ENCODE peak calls at places on chromosomes 1 and 21, in eight cellular contexts. K is stomach, V is right atrium auricular region, I is suprapubic skin, M is bronchial epithelial cell, O is ovary, S is astrocyte, L is adrenal gland. B is an unnamed sample.

GRCh38 chr1:16041200-16041599 is 2.4 kb upstream of the CLCNKB start:
- DNase-seq in K (no peak), M (no peak), S (no peak), I (no peak), L (no peak), V (no peak), O (no peak), B (no peak)

GRCh38 chr1:84853743-84854721 is 39.0 kb downstream of the LPAR3 start:
- DNase-seq in S (peak), I (no peak), L (no peak), V (no peak), K (no peak), M (peak), O (no peak), B (peak)

GRCh38 chr1:12477936-12478611 is 139.9 kb downstream of the DHRS3 start:
- DNase-seq in L (peak), S (peak), V (peak), O (peak), M (peak), K (peak), I (peak), B (peak)

GRCh38 chr1:228321895-228322294 is 84.7 kb downstream of the TRIM11 start:
- DNase-seq in M (no peak), S (no peak), I (no peak), V (no peak), K (no peak), L (no peak), O (no peak), B (no peak)

GRCh38 chr1:233113713-233114028 is 163.3 kb downstream of the NTPCR start:
- DNase-seq in K (no peak), M (no peak), S (no peak), I (no peak), O (no peak), V (no peak), L (no peak), B (no peak)

GRCh38 chr1:205346956-205347574 is 9.7 kb downstream of the KLHDC8A start:
- DNase-seq in O (no peak), V (no peak), S (peak), L (no peak), K (no peak), I (no peak), M (peak), B (no peak)

GRCh38 chr1:94068096-94068830 is 52.7 kb downstream of the ABCA4 start:
- DNase-seq in V (no peak), L (no peak), O (no peak), I (no peak), S (peak), K (no peak), M (peak), B (no peak)

GRCh38 chr1:234597894-234598293 is 12.1 kb downstream of the IRF2BP2 start:
- DNase-seq in I (no peak), L (peak), O (no peak), S (no peak), K (peak), M (no peak), V (peak), B (peak)

GRCh38 chr1:200409203-200409760 is 554 bp downstream of the ZNF281 start:
- DNase-seq in V (no peak), I (no peak), K (peak), L (peak), M (no peak), S (peak), O (peak), B (no peak)

GRCh38 chr1:40895601-40896000 is 33.4 kb upstream of the CITED4 start:
- DNase-seq in M (peak), K (no peak), I (no peak), O (no peak), V (no peak), S (no peak), L (no peak), B (no peak)

GRCh38 chr1:31773861-31774260 is 9.7 kb upstream of the ADGRB2 start:
- DNase-seq in K (no peak), S (no peak), M (no peak), V (no peak), I (no peak), O (no peak), L (no peak), B (no peak)

GRCh38 chr21:28943631-28944030 is 49.0 kb downstream of the LTN1 start:
- DNase-seq in I (no peak), O (no peak), K (no peak), V (no peak), M (peak), S (peak), L (no peak), B (peak)

GRCh38 chr21:41786521-41786987 is 19.7 kb upstream of the RIPK4 start:
- DNase-seq in O (no peak), S (peak), K (peak), I (no peak), L (no peak), V (no peak), M (peak), B (no peak)

GRCh38 chr1:193537266-193538003 is 351.0 kb upstream of the B3GALT2 start:
- DNase-seq in L (no peak), S (no peak), K (no peak), O (no peak), M (no peak), I (no peak), V (no peak), B (no peak)

GRCh38 chr1:218374972-218375371 is 29.8 kb downstream of the TGFB2 start:
- DNase-seq in M (peak), L (no peak), I (no peak), V (no peak), K (no peak), S (peak), O (no peak), B (peak)

GRCh38 chr21:33075596-33076195 is 5.8 kb downstream of the OLIG1 start:
- DNase-seq in V (no peak), M (no peak), K (no peak), O (no peak), I (no peak), L (no peak), S (no peak), B (no peak)

GRCh38 chr1:2525524-2525895 is 886 bp downstream of the PANK4 start:
- DNase-seq in K (no peak), I (no peak), V (no peak), S (no peak), M (no peak), L (no peak), O (no peak), B (no peak)

GRCh38 chr1:241499910-241500309 is 19.6 kb downstream of the FH start:
- DNase-seq in L (no peak), S (peak), M (peak), K (no peak), V (no peak), O (no peak), I (no peak), B (peak)

GRCh38 chr1:15454256-15454655 is 2.3 kb upstream of the CELA2A start:
- DNase-seq in S (peak), I (no peak), L (no peak), V (no peak), M (peak), K (peak), O (no peak), B (peak)

GRCh38 chr21:41521489-41522027 is 13.6 kb upstream of the TMPRSS2 start:
- DNase-seq in L (no peak), I (no peak), K (peak), O (no peak), M (no peak), S (no peak), V (no peak), B (no peak)

GRCh38 chr1:159584536-159584935 is 3.1 kb upstream of the APCS start:
- DNase-seq in M (no peak), I (no peak), S (no peak), O (no peak), V (no peak), L (no peak), K (no peak), B (no peak)

GRCh38 chr1:68149110-68149798 is 83.1 kb downstream of the WLS start:
- DNase-seq in V (no peak), M (no peak), K (no peak), S (peak), I (no peak), L (no peak), O (no peak), B (no peak)

GRCh38 chr21:16308269-16308668 is 578.5 kb downstream of the USP25 start:
- DNase-seq in S (peak), V (no peak), I (no peak), O (no peak), K (no peak), M (peak), L (no peak), B (peak)

GRCh38 chr21:16309250-16309971 is 579.6 kb downstream of the USP25 start:
- DNase-seq in O (no peak), V (no peak), L (no peak), I (no peak), S (peak), K (no peak), M (no peak), B (peak)

GRCh38 chr21:16305686-16306085 is 575.9 kb downstream of the USP25 start:
- DNase-seq in O (peak), K (no peak), M (no peak), L (no peak), I (no peak), S (peak), V (no peak), B (peak)

GRCh38 chr21:16304700-16305099 is 574.9 kb downstream of the USP25 start:
- DNase-seq in K (no peak), S (no peak), I (no peak), O (no peak), L (no peak), V (no peak), M (no peak), B (peak)

GRCh38 chr21:16307256-16307655 is 577.5 kb downstream of the USP25 start:
- DNase-seq in V (no peak), L (no peak), K (no peak), I (no peak), M (no peak), S (no peak), O (no peak), B (no peak)
- H3K4me3 ChIP-seq in V (no peak), L (no peak), K (no peak), I (peak), M (no peak), S (peak), O (peak), B (peak)

GRCh38 chr1:203025721-203026665 is at the start of gene PPFIA4:
- DNase-seq in O (peak), K (peak), L (peak), M (peak), S (peak), I (peak), V (peak), B (peak)
- TF ChIP-seq CTCF in O (no peak), K (no peak), L (no peak), M (no peak), S (no peak), I (no peak), V (no peak), B (peak)

DNA sequence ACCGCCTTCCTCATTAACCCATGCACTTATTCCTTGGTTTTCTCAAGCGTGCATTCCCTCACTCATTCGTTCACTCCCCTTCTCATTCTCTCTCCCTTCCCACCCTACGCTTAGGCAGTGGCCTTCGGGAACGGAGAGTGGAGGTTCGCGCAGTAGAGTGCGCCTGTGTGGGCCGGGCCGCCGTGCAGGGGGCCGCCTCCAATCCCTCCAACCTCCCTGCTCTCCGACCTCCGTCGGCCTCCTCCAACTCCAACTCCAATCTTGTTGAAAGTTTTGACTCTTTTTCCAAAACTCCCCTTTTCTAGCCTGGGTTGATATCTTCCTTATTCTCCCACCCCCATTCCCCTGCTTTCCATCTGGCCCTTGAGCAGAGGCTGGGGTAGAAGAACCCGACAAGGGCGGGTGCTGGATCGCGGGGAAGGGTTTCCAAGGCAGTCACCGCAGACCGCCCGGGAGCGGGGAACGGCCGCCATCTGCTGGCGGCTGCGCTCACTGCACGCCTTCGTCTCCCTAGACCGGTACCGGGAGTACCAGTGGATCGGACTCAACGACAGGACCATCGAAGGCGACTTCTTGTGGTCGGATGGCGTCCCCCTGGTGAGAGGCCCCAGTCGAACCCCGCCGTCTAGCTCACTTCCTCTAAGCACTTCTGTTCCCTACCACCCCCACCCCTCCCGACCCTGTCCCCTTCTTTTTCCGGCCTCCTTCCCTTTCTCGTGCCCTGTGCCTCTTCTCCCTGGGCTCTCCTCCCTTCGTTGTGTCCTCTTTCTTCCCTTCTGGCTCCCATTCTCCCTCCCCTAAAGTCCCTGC is 15.4 kb downstream of the BCAN start:
- DNase-seq in I (peak), M (peak), K (peak), S (no peak), V (peak), O (peak), L (peak), B (peak)
- H3K4me3 ChIP-seq in I (peak), M (no peak), K (peak), S (peak), V (peak), O (peak), L (peak), B (peak)

GRCh38 chr1:208528577-208529240 is 284.5 kb upstream of the PLXNA2 start:
- DNase-seq in M (no peak), O (peak), K (no peak), S (no peak), L (no peak), V (no peak), I (no peak), B (peak)
- TF ChIP-seq CTCF in M (no peak), O (no peak), K (no peak), S (no peak), L (no peak), V (no peak), I (no peak), B (no peak)

GRCh38 chr1:109671067-109671466 is 3.2 kb downstream of the GSTM2 start:
- DNase-seq in K (no peak), M (no peak), O (no peak), I (no peak), L (no peak), S (no peak), V (no peak), B (no peak)

GRCh38 chr1:109669246-109669948 is 1.5 kb downstream of the GSTM2 start:
- DNase-seq in O (no peak), M (no peak), K (no peak), L (peak), V (no peak), I (no peak), S (no peak), B (no peak)

GRCh38 chr1:109664671-109665070 is 3.2 kb upstream of the GSTM2 start:
- DNase-seq in M (peak), V (no peak), I (no peak), S (no peak), L (no peak), K (no peak), O (no peak), B (no peak)

GRCh38 chr1:109667452-109668122 is at the start of gene GSTM2:
- DNase-seq in M (peak), O (peak), K (peak), S (peak), I (peak), L (peak), V (peak), B (peak)

GRCh38 chr1:109668123-109668800 is 405 bp downstream of the GSTM2 start:
- DNase-seq in O (no peak), M (no peak), S (no peak), V (no peak), L (peak), I (no peak), K (no peak), B (no peak)
- H3K4me3 ChIP-seq in O (peak), M (peak), S (peak), V (peak), L (peak), I (peak), K (peak), B (peak)

DNA sequence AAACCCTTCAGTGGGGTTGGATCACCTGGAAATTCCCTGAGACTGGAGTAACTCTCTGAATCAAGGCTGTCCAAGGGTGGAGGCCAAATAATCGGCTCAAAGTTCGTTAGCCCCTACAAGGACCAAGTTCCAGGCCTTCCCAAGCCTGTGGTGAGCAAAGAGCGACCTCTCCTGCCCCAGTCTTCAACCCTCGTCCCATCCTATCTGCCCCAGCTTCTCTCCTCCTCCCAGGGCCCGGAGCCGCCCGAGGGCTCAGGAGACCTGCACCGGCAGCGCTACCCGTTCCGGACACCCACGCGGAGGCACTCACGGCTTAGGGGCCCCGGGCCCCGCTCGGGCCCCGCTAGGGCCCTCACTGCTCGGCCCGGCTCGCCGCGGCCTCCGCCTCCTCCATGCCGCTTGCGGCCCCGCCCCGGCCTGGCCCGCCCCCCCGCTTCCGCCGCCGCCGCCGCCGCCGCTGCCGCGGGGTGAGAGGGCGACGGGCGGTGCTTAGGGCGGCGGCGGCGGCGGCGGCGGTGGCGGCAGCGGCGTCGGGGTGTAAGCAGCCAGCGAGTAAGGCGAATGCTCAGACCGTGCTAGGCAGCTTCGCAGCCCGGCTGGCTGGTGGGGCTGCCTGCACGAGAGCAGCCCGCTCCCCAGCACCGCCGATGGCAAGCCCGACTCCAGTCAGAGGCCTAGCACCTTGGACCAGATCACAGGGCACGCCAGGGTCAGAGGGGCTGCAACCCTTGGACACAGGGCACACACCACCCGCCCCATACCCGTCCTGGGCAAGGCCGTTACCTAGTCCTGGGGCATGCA is at the start of gene POMGNT1:
- DNase-seq in I (no peak), M (peak), K (peak), V (no peak), O (peak), S (no peak), L (peak), B (peak)
- TF ChIP-seq CTCF in I (no peak), M (peak), K (no peak), V (peak), O (no peak), S (no peak), L (no peak), B (no peak)

GRCh38 chr21:37461494-37461893 is 94.9 kb downstream of the DYRK1A start:
- DNase-seq in S (no peak), O (no peak), K (no peak), M (no peak), V (no peak), I (no peak), L (no peak), B (no peak)

GRCh38 chr21:37460196-37460595 is 93.6 kb downstream of the DYRK1A start:
- DNase-seq in O (no peak), V (no peak), M (no peak), L (no peak), K (no peak), I (no peak), S (no peak), B (no peak)

GRCh38 chr21:37459575-37459974 is 93.0 kb downstream of the DYRK1A start:
- DNase-seq in I (no peak), S (peak), L (no peak), K (no peak), V (no peak), O (no peak), M (no peak), B (peak)

GRCh38 chr21:37463083-37463780 is 96.7 kb downstream of the DYRK1A start:
- DNase-seq in L (no peak), S (peak), M (peak), V (no peak), I (no peak), O (no peak), K (peak), B (peak)

DNA sequence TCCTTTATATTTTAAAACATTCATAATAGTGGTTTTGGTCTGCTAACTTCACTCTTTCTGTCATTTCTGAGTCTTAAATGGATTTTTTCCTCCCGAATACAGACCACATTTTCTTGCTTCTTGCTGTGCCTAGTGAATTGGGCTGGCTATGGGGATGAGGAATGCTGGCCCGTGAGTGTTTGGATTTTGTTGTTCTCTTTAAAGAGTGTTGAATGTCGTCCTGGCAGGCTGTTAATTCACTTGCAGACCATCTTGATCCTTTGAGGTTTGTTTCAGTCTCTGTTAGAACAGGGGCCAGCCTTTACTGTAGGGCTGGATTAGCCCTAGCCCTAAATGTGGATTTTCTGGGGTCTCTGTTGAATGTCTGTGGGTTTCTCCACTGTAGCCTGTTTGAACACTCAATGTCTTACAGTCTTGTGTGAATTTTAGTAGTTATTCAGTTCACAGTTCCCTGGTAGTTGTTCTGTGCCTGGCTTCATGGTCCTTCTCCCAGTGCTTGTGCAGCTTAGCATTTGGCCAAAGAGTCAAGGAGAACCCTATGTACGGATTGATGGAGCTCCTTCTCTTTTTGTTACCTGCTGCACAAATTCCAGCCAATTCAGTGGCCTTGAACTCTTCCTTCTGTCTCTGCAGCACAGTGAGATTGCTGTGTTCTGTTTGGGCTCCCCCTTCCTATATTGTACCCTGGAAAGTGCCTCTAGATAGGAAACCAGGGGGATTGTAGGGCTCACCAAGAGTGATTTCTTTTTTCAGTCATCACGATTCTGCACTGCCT is 95.7 kb downstream of the DYRK1A start:
- DNase-seq in I (no peak), S (no peak), M (no peak), V (no peak), K (no peak), O (no peak), L (no peak), B (no peak)
- H3K4me3 ChIP-seq in I (no peak), S (no peak), M (no peak), V (no peak), K (no peak), O (no peak), L (no peak), B (no peak)

GRCh38 chr1:44909949-44910594 is 67.0 kb upstream of the PTCH2 start:
- DNase-seq in V (no peak), O (no peak), S (no peak), K (no peak), L (no peak), M (no peak), I (no peak), B (no peak)
- TF ChIP-seq CTCF in V (no peak), O (no peak), S (no peak), K (no peak), L (no peak), M (no peak), I (no peak), B (no peak)

GRCh38 chr1:26468911-26469310 is 3.3 kb upstream of the HMGN2 start:
- DNase-seq in L (peak), K (peak), M (peak), O (no peak), V (no peak), I (no peak), S (no peak), B (no peak)
- H3K4me3 ChIP-seq in L (no peak), K (no peak), M (no peak), O (no peak), V (no peak), I (no peak), S (no peak), B (no peak)

B was measured in fibroblast of mammary gland.